ENCODE peak calls at places on chromosomes 6 and 20, in nine cellular contexts. H is activated T-cell treated with anti-CD3 and anti-CD28 coated beads, Interleukin-2, amount 50 U/mL, for 24 hours; Q is foreskin melanocyte; R is ELR; W is germinal center; L is ELF-1; P is LoVo; U is memory B cell; I is Calu3. T is an unnamed sample.

GRCh38 chr6:132025468-132025867 is 74.3 kb upstream of the CCN2 start:
- DNase-seq in H (no peak), Q (no peak), R (no peak), W (no peak), L (no peak), P (no peak), U (no peak), I (no peak), T (no peak)

GRCh38 chr20:56343861-56344381 is 14.9 kb upstream of the FAM210B start:
- DNase-seq in H (peak; percentile 63), Q (no peak), R (peak; percentile 75), W (peak; percentile 64), L (peak; percentile 91), P (no peak), U (no peak), I (peak; percentile 73), T (peak; percentile 55)

GRCh38 chr20:54044156-54044555 is 26.2 kb downstream of the BCAS1 start:
- DNase-seq in H (no peak), Q (peak; percentile 70), R (peak; percentile 50), W (no peak), L (no peak), P (no peak), U (no peak), I (no peak), T (peak; percentile 10)

GRCh38 chr6:36544228-36544627 is 3.1 kb downstream of the STK38 start:
- DNase-seq in H (no peak), Q (no peak), R (no peak), W (no peak), L (no peak), P (no peak), U (peak; percentile 18), I (no peak), T (peak; percentile 37)

GRCh38 chr6:112269165-112269564 is 14.8 kb upstream of the LAMA4 start:
- DNase-seq in H (no peak), Q (no peak), R (peak; percentile 40), W (no peak), L (no peak), P (no peak), U (no peak), I (no peak), T (peak; percentile 37)

GRCh38 chr20:12535316-12535715 is 473.5 kb upstream of the SPTLC3 start:
- DNase-seq in H (no peak), Q (no peak), R (no peak), W (no peak), L (peak; percentile 35), P (no peak), U (no peak), I (no peak), T (no peak)

GRCh38 chr6:150747155-150747554 is 118.3 kb upstream of the MTHFD1L start:
- DNase-seq in H (no peak), Q (no peak), R (no peak), W (no peak), L (no peak), P (no peak), U (no peak), I (peak; percentile 23), T (no peak)

GRCh38 chr20:7855545-7855944 is 84.7 kb downstream of the HAO1 start:
- DNase-seq in H (no peak), Q (no peak), R (peak; percentile 6), W (no peak), L (no peak), P (no peak), U (no peak), I (peak; percentile 5), T (peak; percentile 12)

GRCh38 chr6:121382467-121383121 is 48.3 kb upstream of the TBC1D32 start:
- DNase-seq in H (no peak), Q (no peak), R (peak; percentile 11), W (no peak), L (no peak), P (peak; percentile 92), U (no peak), I (no peak), T (peak; percentile 25)